ENCODE peak calls at places on chromosome 3, in six cellular contexts. P is DND-41, Z is GM20000, N is bronchial epithelial cell, Q is A172, X is HS-27A. A is an unnamed sample.

GRCh38 chr3:45612918-45613602 is 18.5 kb downstream of the LIMD1 start:
- DNase-seq in P (no peak), Z (peak), N (no peak), Q (no peak), X (no peak), A (no peak)

GRCh38 chr3:67976683-67977082 is 322.3 kb upstream of the SUCLG2 start:
- DNase-seq in P (no peak), Z (no peak), N (no peak), Q (peak), X (peak), A (no peak)

GRCh38 chr3:141684758-141685157 is 53.3 kb upstream of the RNF7 start:
- DNase-seq in P (no peak), Z (no peak), N (no peak), Q (no peak), X (no peak), A (no peak)

GRCh38 chr3:147943265-147943945 is 534.2 kb downstream of the ZIC1 start:
- DNase-seq in P (no peak), Z (no peak), N (peak), Q (peak), X (peak), A (peak)

GRCh38 chr3:52054689-52055511 is 1.5 kb downstream of the DUSP7 start:
- DNase-seq in P (peak), Z (no peak), N (no peak), Q (no peak), X (no peak), A (peak)

GRCh38 chr3:159796744-159797143 is 191.9 kb upstream of the IL12A start:
- DNase-seq in P (no peak), Z (no peak), N (peak), Q (peak), X (no peak), A (peak)

GRCh38 chr3:188298585-188298984 is 144.6 kb downstream of the LPP start:
- DNase-seq in P (no peak), Z (no peak), N (no peak), Q (no peak), X (no peak), A (no peak)

GRCh38 chr3:126951561-126951960 is 31.4 kb upstream of the PLXNA1 start:
- DNase-seq in P (no peak), Z (no peak), N (no peak), Q (no peak), X (no peak), A (no peak)

GRCh38 chr3:37745079-37745478 is 116.6 kb upstream of the CTDSPL start:
- DNase-seq in P (no peak), Z (no peak), N (no peak), Q (no peak), X (no peak), A (no peak)

A was measured in AG08396.